ENCODE peak calls at places on chromosome 22, in five cellular contexts. Y is A549, L is transverse colon, G is endothelial cell of umbilical vein, F is sigmoid colon. B is an unnamed sample.

GRCh38 chr22:44738347-44738715 is 14.0 kb upstream of the ARHGAP8 start:
- DNase-seq in F (no peak), L (peak; percentile 57), Y (no peak), G (no peak), B (no peak)

GRCh38 chr22:32331918-32332725 is 25.5 kb upstream of the RFPL3 start:
- DNase-seq in F (no peak), G (no peak), Y (no peak), L (peak; percentile 2), B (peak; percentile 25)

GRCh38 chr22:44281706-44282637 is 30.8 kb downstream of the SHISAL1 start:
- DNase-seq in G (no peak), F (no peak), Y (no peak), L (no peak), B (no peak)

GRCh38 chr22:17870408-17870807 is 96.1 kb upstream of the BID start:
- DNase-seq in L (peak; percentile 41), Y (no peak), G (no peak), F (no peak), B (no peak)

GRCh38 chr22:31400023-31400397 is 606 bp downstream of the DRG1 start:
- DNase-seq in G (no peak), Y (no peak), F (no peak), L (peak; percentile 7), B (no peak)

GRCh38 chr22:46678003-46678657 is 57.9 kb downstream of the GRAMD4 start:
- DNase-seq in Y (no peak), F (no peak), G (no peak), L (no peak), B (no peak)

GRCh38 chr22:45502215-45503070 is at the start of gene FBLN1:
- DNase-seq in Y (peak; percentile 50), G (no peak), F (no peak), L (no peak), B (no peak)

GRCh38 chr22:44707752-44708151 is 5.7 kb downstream of the PRR5 start:
- DNase-seq in Y (no peak), G (no peak), L (no peak), F (no peak), B (no peak)

GRCh38 chr22:46061431-46062231 is 84.7 kb upstream of the WNT7B start:
- DNase-seq in L (peak; percentile 11), Y (no peak), G (no peak), F (peak; percentile 60), B (peak; percentile 17)

GRCh38 chr22:21775061-21775460 is 39.5 kb upstream of the YPEL1 start:
- DNase-seq in F (no peak), Y (no peak), G (no peak), L (no peak), B (no peak)

GRCh38 chr22:23383491-23384450 is 196.3 kb downstream of the IGLL1 start:
- DNase-seq in Y (no peak), F (no peak), L (no peak), G (no peak), B (no peak)

DNA sequence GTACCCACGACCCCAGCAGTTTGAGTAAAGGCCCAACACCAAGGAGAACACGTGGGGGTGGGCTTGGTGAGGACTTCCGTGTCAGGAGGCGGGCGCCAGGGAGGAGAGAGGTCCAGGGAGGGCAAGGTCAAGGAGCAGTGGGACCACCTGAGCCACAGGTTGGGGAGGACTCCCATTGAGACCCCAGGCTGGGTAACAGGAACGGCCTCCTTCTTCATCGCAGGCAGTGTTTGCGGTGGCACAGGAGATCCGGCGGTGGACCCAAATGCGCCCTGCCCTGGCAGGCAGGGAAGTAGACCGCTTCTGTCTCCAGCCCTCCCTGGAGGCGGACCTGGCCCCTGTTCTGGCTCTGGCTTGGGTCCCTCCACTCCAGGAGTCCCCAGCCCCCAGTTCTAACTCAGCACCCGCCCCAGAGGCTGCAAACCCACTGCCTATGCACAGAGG is 5.9 kb upstream of the TBX1 start:
- DNase-seq in G (no peak), F (no peak), L (no peak), Y (no peak), B (no peak)
- H3K4me3 ChIP-seq in G (no peak overlapping the region), F (no peak overlapping the region), L (no peak overlapping the region), Y (no peak overlapping the region), B (no peak overlapping the region)

DNA sequence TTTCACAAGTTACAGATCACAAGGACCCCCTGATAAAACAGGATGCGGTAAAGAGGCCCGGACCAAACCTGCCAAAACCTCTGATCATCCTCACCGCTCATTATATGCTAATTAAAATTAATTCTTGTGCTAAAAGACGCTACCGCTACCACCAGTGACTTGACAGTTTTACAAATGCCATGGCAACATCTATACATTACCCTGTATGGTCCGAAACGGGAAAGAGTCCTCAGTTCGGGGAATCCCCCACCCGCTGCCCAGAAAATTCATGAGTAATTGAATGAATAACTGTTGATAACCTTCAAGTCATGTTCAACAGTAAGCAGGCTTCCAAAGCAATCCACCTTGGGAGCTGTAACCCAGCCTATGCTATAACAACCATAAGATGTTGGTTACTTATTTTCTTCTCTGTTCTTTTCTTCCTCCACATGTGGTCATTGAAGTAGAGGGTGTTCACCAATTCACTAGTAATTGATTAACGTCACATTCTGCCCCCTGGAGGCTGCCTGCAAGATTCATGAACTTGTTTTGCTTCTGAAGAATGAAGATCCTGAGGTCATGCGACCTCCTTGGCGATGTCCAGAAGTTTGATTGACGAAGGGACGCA is 20.6 kb downstream of the APOBEC3H start:
- DNase-seq in F (peak; percentile 56), L (peak; percentile 81), Y (peak; percentile 36), G (peak; percentile 57), B (peak; percentile 63)
- TF ChIP-seq POLR2A in F (no peak), L (no peak), Y (no peak), G (no peak), B (no peak)

GRCh38 chr22:36860438-36860820 is 377 bp upstream of the NCF4 start:
- DNase-seq in L (no peak), Y (no peak), F (no peak), G (no peak), B (no peak)
- H3K4me1 ChIP-seq in L (no peaks in the 10 kb centered on the region), Y (no peaks in the 10 kb centered on the region), F (peaks cover 5% of the 10 kb centered on the region), G (no peaks in the 10 kb centered on the region), B (no peaks in the 10 kb centered on the region)

GRCh38 chr22:38456272-38456837 is 1.4 kb upstream of the KCNJ4 start:
- DNase-seq in G (no peak), Y (no peak), L (no peak), F (no peak), B (no peak)

GRCh38 chr22:38456841-38457699 is 2.1 kb upstream of the KCNJ4 start:
- DNase-seq in F (no peak), Y (no peak), L (no peak), G (no peak), B (no peak)

GRCh38 chr22:38454361-38455062 is 487 bp downstream of the KCNJ4 start:
- DNase-seq in L (no peak), Y (no peak), G (no peak), F (no peak), B (no peak)

GRCh38 chr22:38455063-38455529 is at the start of gene KCNJ4:
- DNase-seq in L (no peak), G (no peak), Y (no peak), F (no peak), B (no peak)

DNA sequence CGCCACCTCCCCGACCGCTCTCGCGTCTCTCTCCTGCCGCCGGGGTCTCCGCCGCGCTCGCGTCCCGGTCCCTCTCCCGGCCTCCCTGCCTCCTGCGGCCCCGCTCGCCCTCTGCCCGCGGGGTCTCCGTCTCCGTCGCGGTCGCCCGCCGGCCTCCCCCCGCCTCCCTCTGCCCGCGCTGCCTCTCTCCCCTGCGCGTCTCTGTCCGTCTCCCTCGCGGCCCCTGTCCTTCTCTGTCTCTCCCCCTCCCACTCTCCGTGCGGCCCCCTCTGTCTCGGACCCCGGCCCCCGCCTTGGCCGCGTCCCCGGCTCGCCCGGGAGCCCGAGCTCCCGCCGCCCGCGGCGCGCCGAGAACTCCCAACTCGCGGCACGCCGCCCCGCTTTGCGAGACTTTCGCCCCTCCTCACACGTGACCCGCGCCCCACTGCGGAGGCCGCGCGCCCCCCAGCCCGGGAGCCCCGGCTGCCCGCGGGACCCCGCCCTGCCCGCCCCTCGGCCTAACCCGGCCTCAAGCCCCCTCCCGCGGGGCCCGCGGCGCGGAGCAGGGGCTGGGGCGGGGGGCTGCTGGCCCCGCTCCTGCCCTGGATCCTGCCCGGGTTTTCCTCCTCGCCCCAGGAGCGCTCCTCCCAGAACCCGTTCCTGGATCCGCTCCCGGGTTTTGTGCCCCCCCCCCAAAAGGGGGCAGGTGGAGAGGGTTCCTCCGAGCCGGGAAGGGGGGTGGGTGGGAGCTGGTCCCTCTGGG is 702 bp upstream of the KCNJ4 start:
- DNase-seq in F (no peak), Y (no peak), L (no peak), G (no peak), B (no peak)
- H3K4me3 ChIP-seq in F (peak overlapping the region; percentile 56), Y (peak overlapping the region; percentile 62), L (no peak overlapping the region), G (no peak overlapping the region), B (no peak overlapping the region)

GRCh38 chr22:35648066-35649025 is at the start of gene APOL6:
- DNase-seq in Y (peak; percentile 15), L (peak; percentile 67), G (peak; percentile 50), F (peak; percentile 74), B (peak; percentile 59)
- TF ChIP-seq POLR2A in Y (no peak), L (peak; percentile 83), G (no peak), F (peak; percentile 35), B (no peak)

B was measured in adrenal gland.